ENCODE peak calls at places on chromosome 2, in seven cellular contexts. B is kidney epithelial cell; U is IMR-90; C is GM04504; Z is NB4; R is posterior cingulate gyrus; A is CD4-positive, alpha-beta T cell. T is an unnamed sample.

GRCh38 chr2:119482481-119483394 is 41.5 kb downstream of the SCTR start:
- DNase-seq in R (no peak), B (no peak), C (no peak), U (no peak), Z (peak), A (no peak), T (no peak)

GRCh38 chr2:105545731-105546622 is 147.1 kb upstream of the FHL2 start:
- DNase-seq in B (no peak), Z (peak), A (peak), U (peak), C (peak), R (peak), T (no peak)

GRCh38 chr2:227388537-227389011 is 825 bp upstream of the SCYGR1 start:
- DNase-seq in A (no peak), Z (no peak), U (peak), C (peak), B (no peak), R (no peak), T (no peak)

GRCh38 chr2:29700560-29700959 is 220.8 kb downstream of the ALK start:
- DNase-seq in B (peak), A (no peak), R (no peak), Z (no peak), U (peak), C (no peak), T (no peak)

GRCh38 chr2:195458936-195459335 is 198.1 kb upstream of the SLC39A10 start:
- DNase-seq in Z (no peak), B (no peak), R (no peak), A (no peak), C (no peak), U (peak), T (no peak)

GRCh38 chr2:71609958-71610357 is 156.6 kb downstream of the DYSF start:
- DNase-seq in A (no peak), U (peak), Z (peak), B (no peak), C (no peak), R (no peak), T (no peak)

GRCh38 chr2:10408649-10409579 is 39.2 kb downstream of the ODC1 start:
- DNase-seq in R (peak), B (no peak), C (no peak), A (peak), U (peak), Z (peak), T (peak)

GRCh38 chr2:120823551-120823950 is 87.9 kb downstream of the GLI2 start:
- DNase-seq in C (no peak), U (no peak), R (no peak), Z (no peak), B (no peak), A (no peak), T (no peak)

GRCh38 chr2:71530246-71530986 is 77.1 kb downstream of the DYSF start:
- DNase-seq in A (no peak), U (peak), Z (peak), B (no peak), C (no peak), R (no peak), T (no peak)

T was measured in amygdala.